ENCODE peak calls at places on chromosomes 13 and 19, in seven cellular contexts. O is MCF 10A, U is nephron progenitor cell, L is suprapubic skin, S is fibroblast of pulmonary artery, P is epithelial cell of proximal tubule, N is astrocyte of the cerebellum. H is an unnamed sample.

GRCh38 chr19:34430738-34431625 is 2.8 kb downstream of the UBA2 start:
- DNase-seq in O (peak; percentile 70), U (peak; percentile 20), L (no peak), S (peak; percentile 70), P (no peak), N (peak; percentile 20), H (peak; percentile 53)

GRCh38 chr13:96214804-96215445 is 125.0 kb downstream of the HS6ST3 start:
- DNase-seq in O (no peak), U (no peak), L (no peak), S (peak; percentile 5), P (peak; percentile 2), N (no peak), H (no peak)

GRCh38 chr19:2149980-2150793 is 1.2 kb downstream of the AP3D1 start:
- DNase-seq in O (peak; percentile 29), U (no peak), L (no peak), S (no peak), P (no peak), N (no peak), H (no peak)

GRCh38 chr19:50224986-50225747 is 21.7 kb downstream of the MYH14 start:
- DNase-seq in O (no peak), U (no peak), L (no peak), S (no peak), P (no peak), N (no peak), H (no peak)

GRCh38 chr19:12821761-12822160 is 12.6 kb downstream of the RTBDN start:
- DNase-seq in O (no peak), U (no peak), L (no peak), S (no peak), P (no peak), N (no peak), H (no peak)

GRCh38 chr19:47607564-47608073 is 1.3 kb upstream of the BICRA start:
- DNase-seq in O (no peak), U (no peak), L (no peak), S (no peak), P (no peak), N (no peak), H (no peak)

GRCh38 chr13:113553541-113554332 is 30.8 kb upstream of the TFDP1 start:
- DNase-seq in O (no peak), U (no peak), L (no peak), S (no peak), P (no peak), N (no peak), H (no peak)

GRCh38 chr13:22944378-22944777 is 236.4 kb upstream of the SGCG start:
- DNase-seq in O (no peak), U (no peak), L (no peak), S (no peak), P (no peak), N (no peak), H (no peak)

GRCh38 chr19:10214784-10215183 is 16.3 kb downstream of the S1PR2 start:
- DNase-seq in O (no peak), U (no peak), L (no peak), S (peak; percentile 34), P (no peak), N (no peak), H (peak; percentile 82)

GRCh38 chr13:26619321-26619720 is 61.8 kb downstream of the WASF3 start:
- DNase-seq in O (no peak), U (no peak), L (no peak), S (peak; percentile 24), P (no peak), N (peak; percentile 49), H (peak; percentile 79)

GRCh38 chr13:95956589-95957148 is 96.5 kb downstream of the UGGT2 start:
- DNase-seq in O (peak; percentile 62), U (no peak), L (no peak), S (peak; percentile 45), P (no peak), N (no peak), H (peak; percentile 14)

GRCh38 chr13:34926513-34926912 is 15.6 kb upstream of the NBEA start:
- DNase-seq in O (peak; percentile 64), U (peak; percentile 9), L (no peak), S (peak; percentile 78), P (no peak), N (peak; percentile 64), H (peak; percentile 30)

GRCh38 chr19:29329460-29330134 is 116.6 kb upstream of the UQCRFS1 start:
- DNase-seq in O (no peak), U (peak; percentile 88), L (no peak), S (no peak), P (no peak), N (no peak), H (no peak)

GRCh38 chr13:79688741-79689140 is 207.8 kb downstream of the NDFIP2 start:
- DNase-seq in O (no peak), U (no peak), L (no peak), S (no peak), P (no peak), N (no peak), H (no peak)

GRCh38 chr19:48780684-48781391 is 25.5 kb downstream of the FGF21 start:
- DNase-seq in O (peak; percentile 46), U (no peak), L (no peak), S (peak; percentile 67), P (peak; percentile 45), N (no peak), H (peak; percentile 56)

GRCh38 chr13:75769141-75769905 is 133.2 kb downstream of the LMO7 start:
- DNase-seq in O (no peak), U (no peak), L (no peak), S (no peak), P (no peak), N (no peak), H (peak; percentile 58)

GRCh38 chr19:4295972-4296771 is 6.0 kb downstream of the TMIGD2 start:
- DNase-seq in O (peak; percentile 14), U (no peak), L (no peak), S (no peak), P (no peak), N (no peak), H (peak; percentile 22)

GRCh38 chr13:36536546-36536945 is 104.3 kb downstream of the CCNA1 start:
- DNase-seq in O (no peak), U (no peak), L (no peak), S (no peak), P (no peak), N (peak; percentile 16), H (no peak)

GRCh38 chr19:17943284-17944221 is 10.7 kb downstream of the CCDC124 start:
- DNase-seq in O (no peak), U (no peak), L (no peak), S (no peak), P (no peak), N (no peak), H (no peak)

GRCh38 chr13:50456111-50456510 is 387.4 kb downstream of the DLEU7 start:
- DNase-seq in O (no peak), U (no peak), L (no peak), S (no peak), P (no peak), N (peak; percentile 31), H (peak; percentile 27)

GRCh38 chr13:50452028-50452427 is 391.5 kb downstream of the DLEU7 start:
- DNase-seq in O (no peak), U (no peak), L (no peak), S (no peak), P (no peak), N (no peak), H (no peak)

GRCh38 chr13:50452761-50453160 is 390.7 kb downstream of the DLEU7 start:
- DNase-seq in O (no peak), U (no peak), L (no peak), S (no peak), P (no peak), N (no peak), H (peak; percentile 64)

GRCh38 chr13:50451609-50452008 is 391.9 kb downstream of the DLEU7 start:
- DNase-seq in O (no peak), U (no peak), L (no peak), S (no peak), P (no peak), N (no peak), H (no peak)

DNA sequence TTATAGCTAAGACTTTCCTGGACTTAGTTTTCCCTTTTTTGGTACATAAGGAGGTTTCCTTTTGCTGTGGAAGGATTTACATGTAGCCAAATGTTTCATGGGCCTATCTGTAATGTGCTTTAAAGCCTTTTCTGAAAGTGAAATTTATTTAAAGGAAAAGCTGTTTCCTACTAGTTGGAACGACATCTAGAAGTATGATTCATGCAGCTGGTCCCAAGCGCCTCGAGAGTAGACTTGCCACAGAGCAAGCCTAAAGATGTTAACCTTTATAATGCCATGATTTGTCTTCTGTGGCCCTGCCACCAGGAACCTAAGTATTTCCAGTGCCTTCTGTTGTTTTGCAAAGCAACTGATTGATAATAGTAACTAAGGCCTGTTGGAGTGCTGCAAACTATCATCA is 390.3 kb downstream of the DLEU7 start:
- DNase-seq in O (no peak), U (no peak), L (no peak), S (no peak), P (no peak), N (no peak), H (peak; percentile 20)
- TF ChIP-seq CTCF in O (no peak), U (no peak), L (no peak), S (no peak), P (no peak), N (no peak), H (no peak)

GRCh38 chr13:97359181-97360057 is 74.5 kb upstream of the RAP2A start:
- DNase-seq in O (peak; percentile 87), U (peak; percentile 44), L (no peak), S (peak; percentile 89), P (no peak), N (peak; percentile 69), H (peak; percentile 67)
- TF ChIP-seq CTCF in O (peak; percentile 96), U (peak; percentile 77), L (peak; percentile 90), S (peak; percentile 91), P (peak; percentile 87), N (peak; percentile 84), H (peak; percentile 82)

GRCh38 chr13:108957369-108958012 is 328.1 kb downstream of the MYO16 start:
- DNase-seq in O (peak; percentile 85), U (no peak), L (no peak), S (peak; percentile 82), P (peak; percentile 94), N (peak; percentile 75), H (peak; percentile 91)

GRCh38 chr13:108955741-108956140 is 326.3 kb downstream of the MYO16 start:
- DNase-seq in O (no peak), U (no peak), L (no peak), S (no peak), P (no peak), N (no peak), H (no peak)

GRCh38 chr13:108960006-108960405 is 330.6 kb downstream of the MYO16 start:
- DNase-seq in O (no peak), U (no peak), L (no peak), S (no peak), P (no peak), N (no peak), H (no peak)

GRCh38 chr13:108959254-108959653 is 329.8 kb downstream of the MYO16 start:
- DNase-seq in O (no peak), U (no peak), L (no peak), S (peak; percentile 45), P (no peak), N (no peak), H (no peak)

DNA sequence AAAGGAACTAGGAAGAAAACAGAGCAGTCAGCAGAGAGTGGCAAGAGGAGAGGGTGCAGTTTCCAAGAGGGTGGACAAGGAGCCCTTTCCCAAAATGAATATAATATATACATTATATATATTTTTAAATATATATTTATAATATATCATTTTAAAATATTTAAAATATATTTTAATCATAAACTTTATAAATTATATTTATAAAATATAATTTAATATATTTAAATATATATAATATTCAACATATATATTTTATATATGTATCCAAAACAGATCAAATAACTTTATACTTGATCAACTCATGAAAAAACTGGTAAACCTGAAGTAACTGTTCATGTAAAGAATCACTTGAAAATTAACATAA is 328.6 kb downstream of the MYO16 start:
- DNase-seq in O (no peak), U (no peak), L (no peak), S (no peak), P (no peak), N (no peak), H (no peak)
- TF ChIP-seq CTCF in O (no peak), U (no peak), L (no peak), S (no peak), P (no peak), N (no peak), H (no peak)

GRCh38 chr13:77002590-77003190 is 10.8 kb downstream of the CLN5 start:
- DNase-seq in O (peak; percentile 49), U (no peak), L (no peak), S (peak; percentile 65), P (no peak), N (no peak), H (peak; percentile 35)
- TF ChIP-seq CTCF in O (peak; percentile 55), U (peak; percentile 56), L (peak; percentile 34), S (peak; percentile 85), P (peak; percentile 79), N (peak; percentile 81), H (peak; percentile 75)